ENCODE peak calls at places on chromosomes 13 and 19, in ten cellular contexts. Q, B, C, Z, M, K, X, L, U and R are unnamed samples.
A peak's percentile ranks its signal among the peaks of the same experiment; 100 is the strongest.

GRCh38 chr13:105806335-105806920 is 729.0 kb downstream of the EFNB2 start:
- DNase-seq in Q (no peak), B (no peak), C (no peak), Z (no peak), M (no peak), K (no peak), X (no peak), L (no peak), U (no peak), R (no peak)

GRCh38 chr19:15475169-15475568 is 4.1 kb downstream of the PGLYRP2 start:
- DNase-seq in Q (no peak), B (no peak), C (no peak), Z (no peak), M (no peak), K (no peak), X (no peak), L (no peak), U (no peak), R (no peak)

GRCh38 chr19:18205180-18205915 is 1.5 kb upstream of the RAB3A start:
- DNase-seq in Q (peak; percentile 64), B (peak; percentile 88), C (peak; percentile 43), Z (peak; percentile 96), M (peak; percentile 89), K (no peak), X (no peak), L (no peak), U (peak; percentile 91), R (peak; percentile 60)

GRCh38 chr13:25865391-25865790 is 186.4 kb downstream of the SHISA2 start:
- DNase-seq in Q (no peak), B (no peak), C (no peak), Z (no peak), M (no peak), K (no peak), X (no peak), L (no peak), U (no peak), R (no peak)

GRCh38 chr19:54196514-54196913 is 4.1 kb upstream of the RPS9 start:
- DNase-seq in Q (no peak), B (peak; percentile 22), C (no peak), Z (no peak), M (no peak), K (no peak), X (no peak), L (no peak), U (no peak), R (no peak)

GRCh38 chr19:45508681-45508930 is 1.3 kb downstream of the VASP start:
- DNase-seq in Q (no peak), B (no peak), C (no peak), Z (no peak), M (no peak), K (no peak), X (no peak), L (no peak), U (no peak), R (no peak)

GRCh38 chr13:20393273-20394235 is 132.1 kb downstream of the CRYL1 start:
- DNase-seq in Q (no peak), B (no peak), C (no peak), Z (no peak), M (no peak), K (no peak), X (no peak), L (no peak), U (no peak), R (no peak)

GRCh38 chr13:89458456-89458855 is 1787.3 kb downstream of the SLITRK5 start:
- DNase-seq in Q (no peak), B (no peak), C (no peak), Z (no peak), M (no peak), K (no peak), X (no peak), L (no peak), U (no peak), R (no peak)

GRCh38 chr13:33379597-33379996 is 94.0 kb upstream of the STARD13 start:
- DNase-seq in Q (no peak), B (no peak), C (no peak), Z (no peak), M (no peak), K (no peak), X (no peak), L (no peak), U (no peak), R (no peak)

GRCh38 chr19:17966497-17967257 is at the start of gene KCNN1:
- DNase-seq in Q (peak; percentile 73), B (no peak), C (no peak), Z (no peak), M (no peak), K (no peak), X (no peak), L (no peak), U (no peak), R (no peak)

GRCh38 chr19:39356073-39356472 is 13.9 kb downstream of the SAMD4B start:
- DNase-seq in Q (no peak), B (no peak), C (no peak), Z (no peak), M (no peak), K (no peak), X (no peak), L (no peak), U (no peak), R (no peak)

GRCh38 chr13:31947105-31947504 is 84.5 kb upstream of the FRY start:
- DNase-seq in Q (no peak), B (no peak), C (no peak), Z (no peak), M (no peak), K (no peak), X (no peak), L (no peak), U (no peak), R (no peak)

GRCh38 chr19:42422576-42423461 is 4.4 kb downstream of the LIPE start:
- DNase-seq in Q (peak; percentile 80), B (no peak), C (peak; percentile 71), Z (peak; percentile 60), M (no peak), K (no peak), X (no peak), L (no peak), U (no peak), R (peak; percentile 77)

GRCh38 chr19:16454519-16454918 is 17.3 kb downstream of the EPS15L1 start:
- DNase-seq in Q (no peak), B (no peak), C (no peak), Z (no peak), M (no peak), K (no peak), X (no peak), L (no peak), U (no peak), R (no peak)

GRCh38 chr19:13644648-13645047 is 119.7 kb upstream of the MRI1 start:
- DNase-seq in Q (no peak), B (no peak), C (no peak), Z (no peak), M (no peak), K (no peak), X (no peak), L (no peak), U (no peak), R (no peak)

GRCh38 chr19:56710437-56710836 is 38.9 kb upstream of the ZNF835 start:
- DNase-seq in Q (no peak), B (no peak), C (no peak), Z (no peak), M (no peak), K (no peak), X (no peak), L (no peak), U (no peak), R (no peak)

GRCh38 chr19:2616741-2617392 is 85.6 kb downstream of the GNG7 start:
- DNase-seq in Q (no peak), B (no peak), C (peak; percentile 37), Z (peak; percentile 77), M (no peak), K (no peak), X (no peak), L (no peak), U (no peak), R (no peak)